ENCODE peak calls at places on chromosomes 16 and 17, in seven cellular contexts. One of them, this sample, is unnamed.
A peak's percentile ranks its signal among the peaks of the same experiment; 100 is the strongest.

GRCh38 chr16:2276501-2277195 is 8.7 kb upstream of the RNPS1 start:
- DNase-seq in activated gamma-delta T cell treated with anti-CD3 and anti-CD28 coated beads, Interleukin-2, amount 50 U/mL, for 16 hours: no peak
- DNase-seq in ovary: no peak
- DNase-seq in activated naive CD4-positive, alpha-beta T cell: no peak
- DNase-seq in A673: no peak
- DNase-seq in LoVo: no peak
- DNase-seq in CD8-positive, alpha-beta T cell: no peak
- DNase-seq in this sample: no peak

GRCh38 chr16:85746431-85747227 is 4.3 kb downstream of the C16orf74 start:
- DNase-seq in activated gamma-delta T cell treated with anti-CD3 and anti-CD28 coated beads, Interleukin-2, amount 50 U/mL, for 16 hours: no peak
- DNase-seq in ovary: no peak
- DNase-seq in activated naive CD4-positive, alpha-beta T cell: no peak
- DNase-seq in A673: no peak
- DNase-seq in LoVo: peak; percentile 83
- DNase-seq in CD8-positive, alpha-beta T cell: no peak
- DNase-seq in this sample: no peak

GRCh38 chr17:65514082-65514481 is 47.4 kb downstream of the AXIN2 start:
- DNase-seq in activated gamma-delta T cell treated with anti-CD3 and anti-CD28 coated beads, Interleukin-2, amount 50 U/mL, for 16 hours: no peak
- DNase-seq in ovary: no peak
- DNase-seq in activated naive CD4-positive, alpha-beta T cell: no peak
- DNase-seq in A673: no peak
- DNase-seq in LoVo: peak; percentile 63
- DNase-seq in CD8-positive, alpha-beta T cell: no peak
- DNase-seq in this sample: no peak

GRCh38 chr17:63162406-63163157 is 196.5 kb downstream of the TANC2 start:
- DNase-seq in activated gamma-delta T cell treated with anti-CD3 and anti-CD28 coated beads, Interleukin-2, amount 50 U/mL, for 16 hours: no peak
- DNase-seq in ovary: no peak
- DNase-seq in activated naive CD4-positive, alpha-beta T cell: no peak
- DNase-seq in A673: no peak
- DNase-seq in LoVo: no peak
- DNase-seq in CD8-positive, alpha-beta T cell: no peak
- DNase-seq in this sample: no peak

GRCh38 chr17:10622610-10623485 is 34.3 kb downstream of the MYH3 start:
- DNase-seq in activated gamma-delta T cell treated with anti-CD3 and anti-CD28 coated beads, Interleukin-2, amount 50 U/mL, for 16 hours: no peak
- DNase-seq in ovary: no peak
- DNase-seq in activated naive CD4-positive, alpha-beta T cell: no peak
- DNase-seq in A673: no peak
- DNase-seq in LoVo: no peak
- DNase-seq in CD8-positive, alpha-beta T cell: no peak
- DNase-seq in this sample: no peak

GRCh38 chr17:28570716-28571254 is 539 bp downstream of the PIGS start:
- DNase-seq in activated gamma-delta T cell treated with anti-CD3 and anti-CD28 coated beads, Interleukin-2, amount 50 U/mL, for 16 hours: no peak
- DNase-seq in ovary: peak; percentile 40
- DNase-seq in activated naive CD4-positive, alpha-beta T cell: no peak
- DNase-seq in A673: peak; percentile 46
- DNase-seq in LoVo: peak; percentile 11
- DNase-seq in CD8-positive, alpha-beta T cell: peak; percentile 33
- DNase-seq in this sample: peak; percentile 33

GRCh38 chr16:25570131-25570530 is 121.6 kb upstream of the HS3ST4 start:
- DNase-seq in activated gamma-delta T cell treated with anti-CD3 and anti-CD28 coated beads, Interleukin-2, amount 50 U/mL, for 16 hours: no peak
- DNase-seq in ovary: no peak
- DNase-seq in activated naive CD4-positive, alpha-beta T cell: no peak
- DNase-seq in A673: no peak
- DNase-seq in LoVo: no peak
- DNase-seq in CD8-positive, alpha-beta T cell: no peak
- DNase-seq in this sample: no peak

GRCh38 chr16:87345721-87346424 is 28.7 kb upstream of the C16orf95 start:
- DNase-seq in activated gamma-delta T cell treated with anti-CD3 and anti-CD28 coated beads, Interleukin-2, amount 50 U/mL, for 16 hours: no peak
- DNase-seq in ovary: no peak
- DNase-seq in activated naive CD4-positive, alpha-beta T cell: no peak
- DNase-seq in A673: no peak
- DNase-seq in LoVo: no peak
- DNase-seq in CD8-positive, alpha-beta T cell: no peak
- DNase-seq in this sample: no peak

GRCh38 chr17:74192950-74193781 is 10.3 kb upstream of the RPL38 start:
- DNase-seq in activated gamma-delta T cell treated with anti-CD3 and anti-CD28 coated beads, Interleukin-2, amount 50 U/mL, for 16 hours: no peak
- DNase-seq in ovary: no peak
- DNase-seq in activated naive CD4-positive, alpha-beta T cell: no peak
- DNase-seq in A673: no peak
- DNase-seq in LoVo: peak; percentile 46
- DNase-seq in CD8-positive, alpha-beta T cell: no peak
- DNase-seq in this sample: no peak

GRCh38 chr17:79849953-79850352 is 10.7 kb upstream of the CBX4 start:
- DNase-seq in activated gamma-delta T cell treated with anti-CD3 and anti-CD28 coated beads, Interleukin-2, amount 50 U/mL, for 16 hours: no peak
- DNase-seq in ovary: no peak
- DNase-seq in activated naive CD4-positive, alpha-beta T cell: no peak
- DNase-seq in A673: no peak
- DNase-seq in LoVo: no peak
- DNase-seq in CD8-positive, alpha-beta T cell: no peak
- DNase-seq in this sample: no peak

GRCh38 chr17:13346996-13347762 is 254.6 kb downstream of the HS3ST3A1 start:
- DNase-seq in activated gamma-delta T cell treated with anti-CD3 and anti-CD28 coated beads, Interleukin-2, amount 50 U/mL, for 16 hours: no peak
- DNase-seq in ovary: no peak
- DNase-seq in activated naive CD4-positive, alpha-beta T cell: no peak
- DNase-seq in A673: peak; percentile 9
- DNase-seq in LoVo: peak; percentile 14
- DNase-seq in CD8-positive, alpha-beta T cell: no peak
- DNase-seq in this sample: no peak

GRCh38 chr16:68825427-68825826 is 17.9 kb upstream of the TANGO6 start:
- DNase-seq in activated gamma-delta T cell treated with anti-CD3 and anti-CD28 coated beads, Interleukin-2, amount 50 U/mL, for 16 hours: no peak
- DNase-seq in ovary: no peak
- DNase-seq in activated naive CD4-positive, alpha-beta T cell: no peak
- DNase-seq in A673: no peak
- DNase-seq in LoVo: no peak
- DNase-seq in CD8-positive, alpha-beta T cell: no peak
- DNase-seq in this sample: no peak

GRCh38 chr16:75620326-75621169 is 2.5 kb downstream of the ADAT1 start:
- DNase-seq in activated gamma-delta T cell treated with anti-CD3 and anti-CD28 coated beads, Interleukin-2, amount 50 U/mL, for 16 hours: peak; percentile 74
- DNase-seq in ovary: no peak
- DNase-seq in activated naive CD4-positive, alpha-beta T cell: no peak
- DNase-seq in A673: no peak
- DNase-seq in LoVo: no peak
- DNase-seq in CD8-positive, alpha-beta T cell: peak; percentile 17
- DNase-seq in this sample: peak; percentile 37

GRCh38 chr16:85735946-85736345 is 14.9 kb downstream of the C16orf74 start:
- DNase-seq in activated gamma-delta T cell treated with anti-CD3 and anti-CD28 coated beads, Interleukin-2, amount 50 U/mL, for 16 hours: no peak
- DNase-seq in ovary: no peak
- DNase-seq in activated naive CD4-positive, alpha-beta T cell: no peak
- DNase-seq in A673: no peak
- DNase-seq in LoVo: no peak
- DNase-seq in CD8-positive, alpha-beta T cell: no peak
- DNase-seq in this sample: no peak

GRCh38 chr17:48132375-48132774 is 24.8 kb downstream of the SNX11 start:
- DNase-seq in activated gamma-delta T cell treated with anti-CD3 and anti-CD28 coated beads, Interleukin-2, amount 50 U/mL, for 16 hours: no peak
- DNase-seq in ovary: no peak
- DNase-seq in activated naive CD4-positive, alpha-beta T cell: no peak
- DNase-seq in A673: no peak
- DNase-seq in LoVo: no peak
- DNase-seq in CD8-positive, alpha-beta T cell: no peak
- DNase-seq in this sample: no peak

This sample was measured in T-cell.